ENCODE peak calls at places on chromosomes 3 and 15, in eight cellular contexts. F is BJ, A is upper lobe of right lung, X is fibroblast of the aortic adventitia, B is dorsolateral prefrontal cortex, E is HepG2, V is fibroblast of lung, U is A549. O is an unnamed sample.

GRCh38 chr15:76964157-76964556 is 30.8 kb upstream of the PSTPIP1 start:
- DNase-seq in F (no peak), U (no peak), V (no peak), A (no peak), B (no peak), X (no peak), E (no peak), O (no peak)

GRCh38 chr15:100437261-100437660 is 91.5 kb downstream of the CERS3 start:
- DNase-seq in E (no peak), X (no peak), A (no peak), V (no peak), F (no peak), U (no peak), B (no peak), O (no peak)

GRCh38 chr15:57758556-57758955 is 52.0 kb downstream of the POLR2M start:
- DNase-seq in V (no peak), A (no peak), U (no peak), X (no peak), E (no peak), F (no peak), B (no peak), O (no peak)

GRCh38 chr3:5476403-5476802 is 288.9 kb downstream of the EDEM1 start:
- DNase-seq in X (no peak), E (no peak), U (no peak), A (no peak), B (no peak), F (no peak), V (no peak), O (no peak)

GRCh38 chr15:51460796-51461195 is 119.3 kb downstream of the GLDN start:
- DNase-seq in X (no peak), V (no peak), A (no peak), B (no peak), E (no peak), F (no peak), U (no peak), O (no peak)

GRCh38 chr15:98853593-98854420 is 153.8 kb downstream of the PGPEP1L start:
- DNase-seq in F (no peak), X (peak), U (no peak), E (no peak), V (peak), A (peak), B (no peak), O (no peak)

GRCh38 chr3:158830391-158830790 is 28.5 kb downstream of the MFSD1 start:
- DNase-seq in E (no peak), V (peak), X (no peak), F (no peak), A (no peak), U (no peak), B (no peak), O (no peak)

GRCh38 chr3:62586356-62586755 is 213.0 kb upstream of the FEZF2 start:
- DNase-seq in B (no peak), U (no peak), F (no peak), V (peak), E (no peak), X (peak), A (no peak), O (no peak)

GRCh38 chr3:122356402-122356801 is 26.6 kb downstream of the MIX23 start:
- DNase-seq in U (peak), A (peak), X (peak), V (peak), F (no peak), B (no peak), E (peak), O (no peak)

GRCh38 chr3:188664795-188665194 is 507.0 kb upstream of the TPRG1 start:
- DNase-seq in A (no peak), F (no peak), V (peak), B (no peak), U (no peak), X (no peak), E (peak), O (no peak)

GRCh38 chr3:124966557-124967480 is 32.3 kb upstream of the MUC13 start:
- DNase-seq in E (no peak), X (peak), A (no peak), F (no peak), U (no peak), V (no peak), B (no peak), O (no peak)

GRCh38 chr15:91142097-91142744 is 42.2 kb downstream of the SV2B start:
- DNase-seq in E (peak), X (peak), F (no peak), A (no peak), V (no peak), U (peak), B (no peak), O (no peak)

GRCh38 chr3:148990211-148990610 is 1.1 kb upstream of the GYG1 start:
- DNase-seq in F (no peak), X (no peak), B (no peak), V (no peak), A (no peak), E (no peak), U (no peak), O (no peak)
- H3K4me3 ChIP-seq in F (no peak), X (no peak), B (no peak), V (no peak), A (no peak), E (peak), U (no peak), O (no peak)

GRCh38 chr3:143036557-143036956 is 35.2 kb downstream of the U2SURP start:
- DNase-seq in F (no peak), U (no peak), X (no peak), V (no peak), B (no peak), A (no peak), E (no peak), O (no peak)

GRCh38 chr3:143035466-143036214 is 34.3 kb downstream of the U2SURP start:
- DNase-seq in A (no peak), E (no peak), B (no peak), V (peak), F (no peak), U (no peak), X (no peak), O (no peak)

GRCh38 chr3:143040264-143040879 is 39.0 kb downstream of the U2SURP start:
- DNase-seq in A (no peak), X (peak), V (peak), U (no peak), F (no peak), B (no peak), E (no peak), O (no peak)

GRCh38 chr3:143041901-143042300 is 40.5 kb downstream of the U2SURP start:
- DNase-seq in A (no peak), E (no peak), U (no peak), F (no peak), B (no peak), V (no peak), X (no peak), O (peak)

DNA sequence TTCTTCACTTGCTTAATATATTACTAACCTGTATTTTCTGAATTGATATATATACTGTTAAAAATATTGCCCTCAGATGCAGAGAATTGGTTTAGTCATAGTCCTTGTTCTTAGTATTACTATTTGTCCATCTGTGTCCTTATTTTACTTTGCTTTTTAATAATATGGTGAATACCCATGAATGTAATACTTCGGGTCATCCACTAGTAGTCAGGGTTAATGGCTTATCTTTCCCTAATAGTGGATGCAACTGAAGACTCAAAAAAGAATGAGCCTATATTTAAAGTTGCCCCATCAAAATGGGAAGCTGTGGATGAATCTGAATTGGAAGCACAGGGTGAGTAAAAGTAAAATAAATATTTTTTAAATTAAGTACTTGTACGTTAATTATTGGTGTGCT is 36.5 kb downstream of the U2SURP start:
- DNase-seq in A (no peak), B (no peak), F (no peak), E (no peak), X (no peak), V (no peak), U (no peak), O (no peak)
- TF ChIP-seq CTCF in A (no peak), B (no peak), F (peak), E (no peak), X (peak), V (no peak), U (peak), O (no peak)

DNA sequence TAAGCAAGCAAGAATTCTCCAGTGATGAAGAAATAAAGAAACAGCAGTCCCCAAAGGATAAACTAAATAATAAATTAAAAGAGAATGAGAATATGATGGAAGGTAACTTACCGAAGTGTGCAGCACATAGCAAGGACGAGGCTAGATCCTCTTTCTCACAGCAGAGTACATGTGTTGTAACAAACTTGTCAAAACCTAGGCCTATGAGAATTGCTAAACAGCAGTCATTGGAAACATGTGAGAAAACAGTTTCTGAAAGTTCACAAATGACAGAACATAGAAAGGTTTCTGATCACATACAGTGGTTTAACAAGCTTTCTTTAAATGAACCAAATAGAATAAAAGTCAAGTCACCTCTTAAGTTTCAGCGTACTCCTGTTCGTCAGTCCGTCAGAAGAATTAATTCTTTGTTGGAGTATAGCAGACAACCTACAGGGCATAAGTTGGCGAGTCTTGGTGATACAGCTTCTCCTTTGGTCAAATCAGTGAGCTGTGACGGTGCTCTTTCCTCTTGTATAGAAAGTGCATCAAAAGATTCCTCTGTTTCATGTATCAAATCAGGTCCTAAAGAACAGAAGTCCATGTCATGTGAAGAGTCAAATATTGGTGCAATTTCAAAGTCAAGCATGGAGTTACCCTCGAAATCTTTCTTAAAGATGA is 4.5 kb upstream of the SCG5 start:
- DNase-seq in F (no peak), X (no peak), U (no peak), B (no peak), A (no peak), E (no peak), V (no peak), O (no peak)
- H3K4me3 ChIP-seq in F (no peak), X (no peak), U (no peak), B (no peak), A (no peak), E (no peak), V (no peak), O (no peak)

GRCh38 chr3:36959821-36960220 is 15.0 kb upstream of the TRANK1 start:
- DNase-seq in U (no peak), E (no peak), F (no peak), X (peak), V (no peak), B (no peak), A (no peak), O (peak)

GRCh38 chr3:36954452-36955134 is 9.7 kb upstream of the TRANK1 start:
- DNase-seq in V (no peak), B (no peak), X (no peak), A (no peak), F (no peak), E (no peak), U (no peak), O (no peak)

GRCh38 chr3:36956155-36956554 is 11.3 kb upstream of the TRANK1 start:
- DNase-seq in F (no peak), A (no peak), U (no peak), V (no peak), B (no peak), X (no peak), E (no peak), O (no peak)

GRCh38 chr3:36957862-36958686 is 13.2 kb upstream of the TRANK1 start:
- DNase-seq in F (no peak), U (peak), B (no peak), X (peak), A (no peak), V (peak), E (no peak), O (peak)

DNA sequence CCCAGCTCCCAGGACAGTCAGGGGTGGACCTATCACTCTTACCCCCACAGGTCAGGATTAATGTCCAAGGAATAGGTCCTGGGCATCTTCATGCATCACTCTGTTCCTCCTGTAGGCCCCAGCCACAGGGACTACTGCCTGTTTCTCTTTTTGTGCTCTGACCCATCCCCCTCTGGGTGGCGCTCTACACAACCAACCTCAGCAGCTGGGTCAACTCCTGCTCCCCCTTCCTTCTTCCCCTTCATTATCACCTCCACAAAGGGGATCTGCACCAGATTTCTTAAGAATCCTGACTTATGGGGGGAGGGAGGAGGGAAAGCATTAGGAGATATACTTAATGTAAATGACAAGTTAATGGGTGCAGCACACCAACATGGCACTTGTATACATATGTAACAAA is 12.2 kb upstream of the TRANK1 start:
- DNase-seq in A (no peak), X (no peak), E (no peak), B (no peak), V (no peak), F (no peak), U (no peak), O (no peak)
- TF ChIP-seq CTCF in A (no peak), X (no peak), E (peak), B (no peak), V (no peak), F (peak), U (no peak), O (no peak)

DNA sequence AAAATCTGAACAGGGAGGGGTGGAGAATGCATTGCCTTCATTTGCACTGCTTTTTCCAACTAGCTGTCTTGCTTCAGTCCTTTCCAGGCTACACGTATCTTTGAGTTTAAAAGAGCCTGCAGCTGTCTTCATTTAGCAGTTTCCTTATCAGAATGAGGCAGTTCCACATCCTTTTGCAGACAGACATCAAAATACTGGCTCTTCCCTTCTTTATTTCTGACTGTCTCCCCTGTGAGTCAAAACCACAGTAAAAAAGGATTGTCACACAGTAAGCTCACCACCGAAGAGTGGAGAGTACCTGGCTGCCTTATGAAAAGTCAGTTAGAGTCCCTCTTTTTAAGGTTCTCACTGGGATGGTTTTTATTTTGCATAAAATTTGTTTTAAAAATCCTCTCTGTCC is 205.5 kb upstream of the CD96 start:
- DNase-seq in B (no peak), A (no peak), V (no peak), U (no peak), F (no peak), X (peak), E (no peak), O (no peak)
- H3K4me3 ChIP-seq in B (no peak), A (no peak), V (no peak), U (no peak), F (no peak), X (no peak), E (no peak), O (no peak)

DNA sequence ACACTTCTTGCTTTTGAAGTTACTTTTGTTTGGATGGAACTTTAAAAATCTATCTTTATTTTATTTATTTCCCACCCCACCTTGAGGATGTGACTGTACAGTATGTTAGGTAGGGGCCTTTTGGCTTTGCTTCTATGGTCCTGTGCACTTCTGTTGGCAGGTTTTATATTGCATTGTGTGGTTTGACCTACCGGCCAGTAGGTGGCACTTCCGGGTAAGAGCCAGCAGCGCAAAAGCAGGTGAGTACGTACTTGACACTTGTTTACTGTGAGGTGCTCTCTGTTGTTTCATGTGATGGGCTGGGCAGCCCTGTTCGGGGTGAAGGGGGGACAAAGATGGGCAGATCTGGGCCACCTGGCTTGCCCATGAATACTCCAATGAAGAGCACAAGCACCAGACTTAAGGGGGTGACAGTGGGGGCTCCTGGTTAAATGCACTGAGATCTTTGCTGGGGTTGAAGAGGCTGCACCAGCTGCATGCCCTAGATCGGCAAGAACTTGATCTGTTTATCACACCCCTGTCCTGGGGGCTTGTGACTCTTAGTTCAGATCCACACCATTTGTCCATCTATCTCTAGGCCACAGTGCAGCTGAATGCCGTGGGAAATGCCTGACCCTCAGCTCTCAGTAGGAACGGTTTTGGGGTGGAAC is 131.6 kb downstream of the NLGN1 start:
- DNase-seq in V (peak), F (no peak), U (no peak), B (no peak), X (no peak), A (peak), E (peak), O (no peak)
- TF ChIP-seq CTCF in V (no peak), F (peak), U (peak), B (no peak), X (peak), A (peak), E (peak), O (peak)

O was measured in epithelial cell of proximal tubule.